ENCODE peak calls at places on chromosomes 4 and X, in six cellular contexts. N, T, F, V, D and P are unnamed samples. For H3K27me3 and H3K4me1, the result is how much of the 10 kb centered on the place peaks cover.

GRCh38 chr4:106264331-106264728 is 51.7 kb downstream of the TBCK start:
- DNase-seq in N (no peak), T (no peak), F (no peak), V (no peak), D (peak), P (no peak)

GRCh38 chr4:114265342-114265741 is 285.9 kb upstream of the ARSJ start:
- DNase-seq in N (no peak), T (no peak), F (no peak), V (no peak), D (no peak), P (no peak)

GRCh38 chr4:86626066-86626465 is 32.0 kb downstream of the PTPN13 start:
- DNase-seq in N (no peak), T (no peak), F (no peak), V (peak), D (no peak), P (no peak)

GRCh38 chrX:49101629-49101984 is 21.9 kb upstream of the WDR45 start:
- DNase-seq in N (no peak), T (no peak), F (no peak), V (no peak), D (no peak), P (no peak)

GRCh38 chr4:156495836-156496235 is 475.8 kb downstream of the PDGFC start:
- DNase-seq in N (no peak), T (no peak), F (no peak), V (no peak), D (no peak), P (no peak)

GRCh38 chrX:71679575-71680207 is 12.3 kb downstream of the LOC101059915 start:
- DNase-seq in N (no peak), T (peak), F (no peak), V (no peak), D (no peak), P (no peak)

GRCh38 chr4:140427104-140427918 is at the start of gene CLGN:
- DNase-seq in N (peak), T (peak), F (no peak), V (peak), D (peak), P (no peak)

GRCh38 chr4:76723916-76724315 is 174.0 kb downstream of the SOWAHB start:
- DNase-seq in N (peak), T (no peak), F (no peak), V (no peak), D (peak), P (peak)

GRCh38 chr4:172707622-172708021 is 461.0 kb upstream of the GALNT7 start:
- DNase-seq in N (no peak), T (no peak), F (no peak), V (no peak), D (no peak), P (no peak)

DNA sequence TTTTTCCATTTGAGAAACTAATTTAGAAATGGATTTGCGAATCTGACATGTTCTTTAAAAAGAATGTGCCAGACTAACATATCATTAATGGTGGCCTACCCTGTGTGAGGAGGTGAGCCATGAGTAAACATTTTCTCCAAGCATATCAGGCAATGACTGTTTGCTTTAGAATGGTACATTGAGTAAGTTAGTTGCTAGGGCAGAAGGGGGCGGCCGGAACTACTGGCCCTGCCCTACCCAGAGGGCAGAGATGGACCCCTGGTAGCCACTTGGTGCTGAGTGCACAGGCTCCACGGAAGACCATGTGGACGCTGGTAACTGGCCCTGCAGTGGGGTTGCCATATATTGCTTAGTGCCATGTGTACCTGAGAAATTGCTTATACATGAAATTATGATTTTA is 8.6 kb downstream of the FNIP2 start:
- DNase-seq in N (no peak), T (no peak), F (no peak), V (no peak), D (no peak), P (no peak)
- H3K27me3 ChIP-seq in N (under half), T (under half), F (under half), V (under half), D (under half), P (under half)

GRCh38 chrX:25048176-25048575 is 32.4 kb upstream of the ARX start:
- DNase-seq in N (no peak), T (no peak), F (no peak), V (no peak), D (no peak), P (no peak)
- H3K4me1 ChIP-seq in N (under half), T (under half), F (under half), V (under half), D (under half), P (under half)

GRCh38 chr4:120008075-120008474 is 58.6 kb downstream of the MAD2L1 start:
- DNase-seq in N (no peak), T (no peak), F (no peak), V (no peak), D (no peak), P (no peak)
- H3K27me3 ChIP-seq in N (under half), T (under half), F (under half), V (under half), D (under half), P (under half)

DNA sequence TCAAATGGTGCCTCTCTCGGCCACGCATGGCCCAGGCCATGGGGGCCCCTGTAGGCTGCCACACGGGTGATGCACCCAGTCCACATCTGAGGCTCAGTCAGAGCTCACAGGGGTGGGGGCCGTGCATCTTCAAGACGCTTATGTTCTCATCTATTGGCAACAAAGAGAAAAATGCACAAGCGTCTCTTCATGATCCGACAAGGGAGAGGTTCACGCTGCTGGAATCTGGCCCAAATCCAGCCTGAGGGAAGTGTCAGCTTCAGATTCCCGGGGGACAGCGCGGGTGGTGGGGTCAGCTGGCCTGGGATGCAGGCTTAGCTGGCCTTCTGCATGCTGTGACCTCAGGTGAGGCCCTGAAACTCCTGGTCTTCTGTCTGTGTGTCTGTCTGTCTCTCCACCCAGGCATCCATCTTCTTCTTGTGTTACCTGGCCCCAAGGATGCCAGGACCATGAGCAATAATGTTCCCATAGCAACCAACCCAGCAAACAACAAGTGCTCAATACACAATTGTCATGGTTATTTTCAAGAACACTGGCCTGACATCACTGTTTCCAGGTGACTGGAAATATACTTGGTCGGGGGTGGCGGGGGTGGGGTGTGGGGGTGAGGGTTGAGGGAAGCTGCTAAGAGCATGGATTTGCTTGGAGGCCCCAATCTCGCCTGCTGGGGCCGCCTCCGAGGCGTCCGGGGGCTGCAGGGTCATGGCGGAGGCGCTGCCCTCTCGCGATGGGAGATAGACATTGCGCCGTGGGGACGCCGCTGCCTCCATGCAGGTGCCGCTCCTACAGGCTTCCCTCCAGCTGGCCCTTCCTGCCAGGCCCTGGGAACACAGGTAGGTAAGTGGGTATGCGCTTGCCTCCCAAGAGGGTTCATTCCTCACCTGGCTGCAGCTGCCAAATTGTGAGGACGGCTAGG is 48.3 kb downstream of the ABLIM2 start:
- DNase-seq in N (no peak), T (no peak), F (no peak), V (peak), D (peak), P (no peak)
- H3K4me1 ChIP-seq in N (under half), T (under half), F (under half), V (under half), D (under half), P (under half)

DNA sequence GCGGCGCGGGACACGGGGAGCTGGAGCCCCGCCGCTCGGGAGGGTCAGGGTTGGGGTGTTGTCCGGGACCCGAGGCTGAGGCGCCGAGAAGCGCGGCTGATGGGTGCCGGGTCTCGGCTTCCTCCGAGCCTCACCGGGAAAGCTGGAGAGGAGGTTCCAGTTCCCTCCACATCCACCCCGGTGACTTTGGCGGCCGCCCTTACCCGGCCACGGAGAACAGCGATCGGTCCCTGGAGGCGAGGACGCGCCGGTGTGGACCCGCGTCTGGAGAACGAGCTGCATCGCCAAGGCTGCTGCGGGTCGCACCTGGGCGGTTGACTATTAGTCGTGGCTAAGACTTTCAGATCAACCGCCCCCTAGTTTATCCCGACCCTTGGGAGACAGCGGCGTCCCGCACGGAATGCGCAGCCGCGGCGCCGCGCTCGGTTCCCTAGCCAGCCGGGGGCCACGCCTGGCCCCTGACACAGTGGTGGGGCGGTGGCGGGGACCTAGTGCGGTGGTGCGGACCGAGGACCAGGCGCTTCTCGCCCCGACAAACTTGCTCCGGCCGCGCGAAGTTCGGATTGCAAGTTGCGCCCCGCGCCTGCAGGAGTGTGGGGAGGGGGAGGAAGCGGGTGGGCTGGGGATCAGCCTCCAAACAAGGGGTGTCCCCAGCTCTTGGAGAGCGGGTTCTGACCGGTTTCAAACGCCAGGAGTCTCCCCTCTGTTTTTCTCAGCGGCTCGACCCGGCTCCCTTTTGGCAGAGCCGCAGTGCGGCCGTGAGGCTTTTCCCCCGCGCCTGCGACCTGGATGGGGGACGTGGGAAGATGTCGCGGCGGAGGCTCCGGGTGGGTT is 540 bp downstream of the FHDC1 start:
- DNase-seq in N (no peak), T (no peak), F (no peak), V (peak), D (peak), P (peak)
- H3K27me3 ChIP-seq in N (under half), T (under half), F (under half), V (half or more), D (under half), P (under half)

GRCh38 chrX:45794995-45795337 is 594.3 kb upstream of the DIPK2B start:
- DNase-seq in N (no peak), T (no peak), F (no peak), V (no peak), D (no peak), P (no peak)
- H3K4me1 ChIP-seq in N (half or more), T (under half), F (under half), V (under half), D (under half), P (under half)

DNA sequence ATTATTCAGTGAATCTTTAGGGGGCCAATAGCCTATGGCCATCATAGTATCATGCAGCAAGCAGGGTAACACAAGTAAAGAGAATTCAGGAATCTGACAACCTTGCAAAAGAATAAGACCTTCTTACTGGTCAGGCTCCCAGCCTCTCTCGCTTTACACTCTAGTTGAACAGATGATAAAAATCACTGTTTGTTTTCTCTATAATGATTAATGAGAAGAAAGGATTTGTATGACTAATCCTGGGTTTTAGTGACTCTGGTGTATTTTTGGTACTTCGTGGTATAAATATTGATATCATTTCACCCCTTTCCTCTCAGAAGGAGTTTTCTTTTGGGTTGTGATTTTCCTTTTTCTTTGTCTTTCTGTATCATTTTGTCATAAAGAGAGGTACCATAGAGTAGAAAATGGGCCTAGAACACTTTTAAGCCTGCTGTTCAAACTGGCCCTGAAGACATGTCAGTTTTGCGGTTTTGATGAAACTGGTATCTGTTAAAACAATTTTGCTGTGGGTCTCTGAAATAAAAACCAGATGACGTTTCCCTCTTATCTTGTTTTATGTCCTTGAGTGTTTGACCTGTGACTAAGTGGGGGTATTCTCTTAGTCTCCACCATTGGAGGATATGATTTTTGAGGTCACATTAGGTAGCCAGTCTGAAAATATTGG is 294.9 kb upstream of the TBX22 start:
- DNase-seq in N (no peak), T (no peak), F (no peak), V (no peak), D (no peak), P (no peak)
- H3K27me3 ChIP-seq in N (under half), T (under half), F (under half), V (under half), D (under half), P (under half)

GRCh38 chr4:47154816-47155370 is 123.5 kb downstream of the GABRB1 start:
- DNase-seq in N (no peak), T (no peak), F (no peak), V (no peak), D (peak), P (no peak)
- H3K4me1 ChIP-seq in N (under half), T (under half), F (under half), V (under half), D (under half), P (under half)

GRCh38 chr4:108204518-108204917 is 35.8 kb upstream of the LEF1 start:
- DNase-seq in N (no peak), T (no peak), F (no peak), V (no peak), D (peak), P (no peak)

GRCh38 chr4:108209489-108209888 is 40.8 kb upstream of the LEF1 start:
- DNase-seq in N (no peak), T (no peak), F (no peak), V (no peak), D (no peak), P (no peak)

GRCh38 chr4:108201774-108202173 is 33.0 kb upstream of the LEF1 start:
- DNase-seq in N (no peak), T (no peak), F (no peak), V (no peak), D (no peak), P (no peak)

GRCh38 chr4:108203377-108203776 is 34.6 kb upstream of the LEF1 start:
- DNase-seq in N (no peak), T (no peak), F (no peak), V (no peak), D (no peak), P (no peak)

DNA sequence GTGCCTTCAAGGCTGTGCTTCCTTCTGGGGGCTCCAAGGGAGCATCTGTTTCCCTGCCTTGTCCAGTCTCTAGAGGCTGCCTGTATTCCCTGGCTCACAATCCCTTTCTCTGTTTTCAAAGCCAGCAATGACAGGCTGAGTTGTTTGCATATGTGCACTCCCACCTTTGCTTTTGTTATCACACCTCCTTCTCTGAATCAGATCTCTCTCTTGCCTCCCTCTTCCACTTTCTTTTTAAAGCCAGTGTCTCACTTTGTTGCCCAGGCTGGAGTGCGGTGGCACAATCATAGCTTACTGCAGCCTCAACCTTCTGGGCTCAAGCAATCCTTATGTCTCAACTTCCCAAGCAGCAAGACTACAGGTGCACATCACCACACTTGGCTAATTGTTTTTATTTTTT is 37.1 kb upstream of the LEF1 start:
- DNase-seq in N (no peak), T (no peak), F (no peak), V (no peak), D (no peak), P (no peak)
- H3K27me3 ChIP-seq in N (under half), T (under half), F (under half), V (under half), D (under half), P (under half)